ENCODE peak calls at places on chromosomes 4 and X, in nine cellular contexts. T, S, E, P, W, K, Z, N and Y are unnamed samples.

GRCh38 chrX:134460005-134460860 is at the start of gene HPRT1:
- DNase-seq in T (peak), S (peak), E (peak), P (peak), W (peak), K (peak), Z (peak), N (peak), Y (peak)

GRCh38 chrX:154603438-154604430 is 15.3 kb downstream of the CTAG1B start:
- DNase-seq in T (peak), S (peak), E (no peak), P (peak), W (peak), K (no peak), Z (no peak), N (no peak), Y (no peak)

GRCh38 chr4:38177035-38177791 is 217.0 kb downstream of the PTTG2 start:
- DNase-seq in T (peak), S (peak), E (no peak), P (peak), W (no peak), K (no peak), Z (no peak), N (no peak), Y (peak)

GRCh38 chrX:120274958-120275357 is 24.3 kb downstream of the ZBTB33 start:
- DNase-seq in T (no peak), S (no peak), E (no peak), P (no peak), W (no peak), K (no peak), Z (no peak), N (no peak), Y (no peak)

GRCh38 chrX:131728295-131729145 is 184.6 kb downstream of the OR13H1 start:
- DNase-seq in T (peak), S (no peak), E (no peak), P (peak), W (no peak), K (no peak), Z (no peak), N (peak), Y (no peak)

GRCh38 chrX:135923353-135923752 is 29.8 kb downstream of the SAGE1 start:
- DNase-seq in T (no peak), S (no peak), E (no peak), P (no peak), W (no peak), K (no peak), Z (no peak), N (no peak), Y (no peak)

GRCh38 chrX:12956704-12957541 is 18.0 kb upstream of the TMSB4X start:
- DNase-seq in T (no peak), S (peak), E (no peak), P (peak), W (peak), K (no peak), Z (no peak), N (no peak), Y (peak)

GRCh38 chr4:152100378-152101201 is 339.8 kb upstream of the GATB start:
- DNase-seq in T (no peak), S (no peak), E (no peak), P (no peak), W (no peak), K (no peak), Z (peak), N (peak), Y (peak)

GRCh38 chr4:78661923-78662521 is 110.5 kb downstream of the ANXA3 start:
- DNase-seq in T (peak), S (peak), E (no peak), P (peak), W (no peak), K (no peak), Z (no peak), N (no peak), Y (no peak)

GRCh38 chrX:22527302-22527701 is 254.6 kb downstream of the CBLL2 start:
- DNase-seq in T (no peak), S (no peak), E (no peak), P (no peak), W (no peak), K (no peak), Z (no peak), N (no peak), Y (no peak)

GRCh38 chrX:51568586-51568985 is 50.1 kb downstream of the CENPVL3 start:
- DNase-seq in T (peak), S (peak), E (no peak), P (peak), W (no peak), K (no peak), Z (no peak), N (no peak), Y (no peak)

DNA sequence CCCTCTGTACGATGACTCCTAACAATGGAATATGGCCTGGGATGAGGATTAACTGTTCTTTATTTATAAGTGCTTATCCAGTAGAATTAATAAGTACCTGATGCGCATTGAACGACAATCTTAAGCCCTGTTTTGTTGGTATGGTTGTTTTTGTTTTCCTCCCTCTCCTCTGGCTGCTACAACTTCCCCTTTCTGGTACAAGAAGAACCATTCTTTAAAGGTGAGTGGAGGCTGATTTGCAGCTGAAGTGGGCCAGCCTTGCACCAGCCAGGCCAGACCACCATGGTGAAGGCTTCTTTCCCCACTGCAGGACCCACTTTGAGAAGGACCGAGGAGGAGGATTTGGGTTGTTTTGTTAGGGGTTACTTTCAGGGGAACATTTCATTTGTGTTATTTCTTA is 113.3 kb downstream of the PARM1 start:
- DNase-seq in T (no peak), S (no peak), E (no peak), P (no peak), W (no peak), K (no peak), Z (no peak), N (no peak), Y (no peak)
- TF ChIP-seq CTCF in T (no peak), S (no peak), E (no peak), P (no peak), W (no peak), K (no peak), Z (no peak), N (no peak), Y (no peak)

DNA sequence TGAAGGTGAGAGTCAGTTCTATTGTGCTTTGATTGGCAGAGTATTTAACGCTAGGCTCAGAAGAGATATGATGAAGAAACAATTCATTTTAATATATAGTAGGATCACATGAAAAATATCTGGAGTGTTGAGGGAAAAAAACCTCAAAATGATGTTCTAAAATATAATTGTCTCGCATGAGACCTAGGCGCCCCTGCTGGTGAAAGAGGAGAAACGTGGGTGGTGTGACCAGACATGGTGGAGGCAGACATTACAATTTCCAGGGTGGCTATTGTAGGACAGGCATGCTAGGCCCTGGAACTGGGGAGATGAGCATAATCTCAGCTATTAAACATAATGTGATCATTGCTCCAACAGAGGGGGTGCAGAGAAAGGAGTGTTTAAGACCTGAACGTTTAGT is 210.0 kb downstream of the HS3ST1 start:
- DNase-seq in T (no peak), S (no peak), E (no peak), P (no peak), W (no peak), K (no peak), Z (no peak), N (no peak), Y (no peak)
- TF ChIP-seq CTCF in T (no peak), S (no peak), E (peak), P (no peak), W (no peak), K (no peak), Z (no peak), N (no peak), Y (no peak)

DNA sequence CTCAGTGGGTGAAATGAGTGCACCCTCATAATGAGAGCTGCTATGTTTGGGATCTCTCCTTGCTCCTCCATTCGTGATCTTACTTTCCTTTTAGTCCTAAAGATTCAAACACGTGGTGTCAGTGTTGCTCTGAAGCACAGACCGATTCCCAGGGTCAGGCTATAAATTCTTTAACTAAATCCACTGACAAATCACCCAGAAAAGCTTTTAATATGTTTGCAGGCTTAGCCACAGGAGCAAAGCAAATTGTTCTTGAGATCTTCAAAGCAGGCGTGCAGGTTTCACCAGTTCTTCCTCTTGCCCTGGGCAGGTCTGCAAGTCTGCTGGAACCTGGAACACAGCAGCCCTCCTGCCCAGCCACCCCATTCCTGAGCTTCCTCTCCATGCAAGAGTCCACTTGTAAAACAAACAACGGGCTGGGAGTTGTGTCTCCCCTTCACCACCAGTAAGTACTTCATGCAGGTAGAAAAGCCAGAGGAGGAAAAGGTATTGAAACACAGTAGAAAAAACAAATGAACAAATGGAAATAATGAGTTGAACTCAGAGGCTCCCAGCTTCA is 70.1 kb upstream of the ENPP6 start:
- DNase-seq in T (peak), S (peak), E (no peak), P (peak), W (no peak), K (no peak), Z (peak), N (no peak), Y (no peak)
- TF ChIP-seq CTCF in T (peak), S (no peak), E (peak), P (peak), W (peak), K (no peak), Z (no peak), N (no peak), Y (no peak)

GRCh38 chr4:134145369-134145768 is 56.2 kb downstream of the PABPC4L start:
- DNase-seq in T (no peak), S (no peak), E (no peak), P (no peak), W (no peak), K (no peak), Z (no peak), N (no peak), Y (no peak)
- TF ChIP-seq CTCF in T (no peak), S (no peak), E (no peak), P (no peak), W (no peak), K (no peak), Z (no peak), N (no peak), Y (no peak)

GRCh38 chrX:108811891-108812290 is 75.5 kb upstream of the IRS4 start:
- DNase-seq in T (no peak), S (no peak), E (peak), P (no peak), W (no peak), K (no peak), Z (no peak), N (no peak), Y (no peak)
- TF ChIP-seq CTCF in T (no peak), S (no peak), E (no peak), P (no peak), W (no peak), K (no peak), Z (no peak), N (no peak), Y (no peak)

GRCh38 chr4:94757192-94758140 is at the start of gene BMPR1B:
- DNase-seq in T (peak), S (peak), E (peak), P (peak), W (no peak), K (no peak), Z (peak), N (no peak), Y (no peak)
- TF ChIP-seq CTCF in T (no peak), S (no peak), E (no peak), P (peak), W (no peak), K (no peak), Z (no peak), N (no peak), Y (no peak)

DNA sequence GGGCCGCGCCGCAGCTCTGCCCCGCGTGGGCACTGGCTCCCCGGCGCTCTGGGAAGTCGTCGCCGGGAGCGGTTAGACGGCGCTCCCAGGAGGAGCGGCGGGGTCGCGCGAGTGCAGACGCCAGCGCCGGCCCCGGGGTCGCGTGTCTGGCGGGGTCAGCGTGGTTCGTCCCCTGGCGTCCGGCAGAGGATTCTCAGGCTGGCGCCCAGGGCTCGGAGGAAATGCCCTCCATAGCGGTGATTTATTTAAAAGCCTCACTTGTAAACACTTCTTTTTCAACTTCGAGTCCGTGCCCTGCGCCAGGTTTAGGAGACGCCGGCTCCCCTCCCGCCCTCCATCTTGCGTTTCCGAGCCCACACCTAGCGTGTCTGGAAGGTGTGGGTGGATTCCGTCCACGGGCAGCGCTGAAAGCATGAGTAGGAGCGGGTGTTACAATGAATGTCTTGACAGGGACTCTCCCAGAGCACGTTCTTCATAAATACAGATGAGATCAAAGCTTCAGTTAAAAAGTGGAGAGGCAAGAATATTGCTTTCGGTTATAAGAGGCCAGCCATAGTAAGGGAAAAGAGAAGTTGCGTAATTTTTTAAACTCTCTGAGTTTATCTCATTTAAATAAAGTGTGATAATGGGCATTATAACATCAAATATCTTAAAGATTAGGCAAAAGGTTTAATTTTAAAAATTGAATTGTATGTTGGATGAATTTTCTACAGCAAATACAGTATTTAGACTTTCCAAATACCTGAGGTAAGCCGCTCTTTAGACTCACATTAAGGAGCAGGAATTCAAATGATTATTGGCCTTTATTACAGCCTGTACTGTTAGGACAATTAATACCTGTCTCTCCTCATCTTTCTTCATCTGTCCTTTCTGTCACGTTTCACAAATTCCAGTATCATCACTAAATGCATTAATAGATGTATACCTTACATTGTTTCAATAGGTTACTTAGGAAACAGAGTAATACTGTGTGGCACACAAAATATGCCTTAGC is 863 bp downstream of the FAM241A start:
- DNase-seq in T (peak), S (peak), E (peak), P (peak), W (peak), K (peak), Z (peak), N (peak), Y (peak)
- TF ChIP-seq CTCF in T (no peak), S (peak), E (no peak), P (peak), W (no peak), K (no peak), Z (no peak), N (no peak), Y (no peak)

GRCh38 chr4:6087669-6088068 is 69.4 kb upstream of the C4orf50 start:
- DNase-seq in T (peak), S (peak), E (peak), P (peak), W (no peak), K (no peak), Z (no peak), N (no peak), Y (no peak)
- TF ChIP-seq CTCF in T (peak), S (peak), E (peak), P (peak), W (no peak), K (no peak), Z (no peak), N (no peak), Y (peak)